ENCODE peak calls at places on chromosomes 5 and 9, in seven cellular contexts. One of them, this sample, is unnamed. For H3K27me3 and H3K4me1, the result is how much of the 10 kb centered on the place peaks cover.

GRCh38 chr5:61048534-61048933 is 103.5 kb downstream of the NDUFAF2 start:
- DNase-seq in MM.1S: no peak
- DNase-seq in GM23248: peak
- DNase-seq in body of pancreas: no peak
- DNase-seq in ovary: no peak
- DNase-seq in mammary epithelial cell: peak
- DNase-seq in neural progenitor cell: no peak
- DNase-seq in this sample: no peak

GRCh38 chr9:3361115-3361514 is 164.7 kb downstream of the RFX3 start:
- DNase-seq in ovary: no peak
- DNase-seq in neural progenitor cell: no peak
- DNase-seq in MM.1S: no peak
- DNase-seq in mammary epithelial cell: no peak
- DNase-seq in GM23248: no peak
- DNase-seq in body of pancreas: no peak
- DNase-seq in this sample: no peak

GRCh38 chr5:56564451-56565223 is 250.7 kb upstream of the MAP3K1 start:
- DNase-seq in GM23248: peak
- DNase-seq in ovary: no peak
- DNase-seq in body of pancreas: no peak
- DNase-seq in mammary epithelial cell: no peak
- DNase-seq in MM.1S: no peak
- DNase-seq in neural progenitor cell: no peak
- DNase-seq in this sample: no peak

GRCh38 chr9:23586906-23587305 is 239.1 kb downstream of the ELAVL2 start:
- DNase-seq in ovary: no peak
- DNase-seq in GM23248: no peak
- DNase-seq in body of pancreas: no peak
- DNase-seq in mammary epithelial cell: no peak
- DNase-seq in MM.1S: peak
- DNase-seq in neural progenitor cell: no peak
- DNase-seq in this sample: no peak

GRCh38 chr5:179244051-179244450 is 101.2 kb downstream of the ADAMTS2 start:
- DNase-seq in ovary: no peak
- DNase-seq in mammary epithelial cell: no peak
- DNase-seq in body of pancreas: no peak
- DNase-seq in neural progenitor cell: no peak
- DNase-seq in MM.1S: no peak
- DNase-seq in GM23248: peak
- DNase-seq in this sample: no peak

GRCh38 chr5:65480306-65480865 is 1.3 kb downstream of the ADAMTS6 start:
- DNase-seq in GM23248: peak
- DNase-seq in mammary epithelial cell: peak
- DNase-seq in ovary: peak
- DNase-seq in neural progenitor cell: peak
- DNase-seq in MM.1S: peak
- DNase-seq in body of pancreas: peak
- DNase-seq in this sample: peak

GRCh38 chr5:43582082-43583005 is 20.6 kb upstream of the NNT start:
- DNase-seq in body of pancreas: no peak
- DNase-seq in GM23248: no peak
- DNase-seq in MM.1S: no peak
- DNase-seq in ovary: no peak
- DNase-seq in mammary epithelial cell: no peak
- DNase-seq in neural progenitor cell: no peak
- DNase-seq in this sample: no peak

GRCh38 chr5:163473613-163474243 is 13.3 kb downstream of the HMMR start:
- DNase-seq in ovary: no peak
- DNase-seq in body of pancreas: no peak
- DNase-seq in mammary epithelial cell: no peak
- DNase-seq in MM.1S: peak
- DNase-seq in neural progenitor cell: no peak
- DNase-seq in GM23248: no peak
- DNase-seq in this sample: peak

GRCh38 chr5:120528609-120529008 is 64.5 kb downstream of the PRR16 start:
- DNase-seq in mammary epithelial cell: no peak
- DNase-seq in body of pancreas: no peak
- DNase-seq in neural progenitor cell: no peak
- DNase-seq in GM23248: peak
- DNase-seq in ovary: no peak
- DNase-seq in MM.1S: no peak
- DNase-seq in this sample: no peak

GRCh38 chr5:59592101-59592500 is 301.4 kb downstream of the PDE4D start:
- DNase-seq in ovary: no peak
- DNase-seq in MM.1S: peak
- DNase-seq in mammary epithelial cell: peak
- DNase-seq in body of pancreas: no peak
- DNase-seq in GM23248: peak
- DNase-seq in neural progenitor cell: no peak
- DNase-seq in this sample: no peak

GRCh38 chr9:136533775-136534157 is 12.1 kb downstream of the NOTCH1 start:
- DNase-seq in ovary: no peak
- DNase-seq in GM23248: no peak
- DNase-seq in MM.1S: no peak
- DNase-seq in mammary epithelial cell: peak
- DNase-seq in body of pancreas: peak
- DNase-seq in neural progenitor cell: no peak
- DNase-seq in this sample: peak

GRCh38 chr5:72848474-72849428 is 32.3 kb downstream of the TNPO1 start:
- DNase-seq in ovary: peak
- DNase-seq in GM23248: peak
- DNase-seq in neural progenitor cell: peak
- DNase-seq in mammary epithelial cell: peak
- DNase-seq in MM.1S: peak
- DNase-seq in body of pancreas: peak
- DNase-seq in this sample: peak

GRCh38 chr5:178422400-178422775 is 167.8 kb downstream of the COL23A1 start:
- DNase-seq in ovary: no peak
- DNase-seq in MM.1S: no peak
- DNase-seq in GM23248: no peak
- DNase-seq in body of pancreas: no peak
- DNase-seq in mammary epithelial cell: no peak
- DNase-seq in neural progenitor cell: no peak
- DNase-seq in this sample: no peak

GRCh38 chr5:112917453-112918005 is 4.5 kb downstream of the REEP5 start:
- DNase-seq in MM.1S: no peak
- DNase-seq in GM23248: peak
- DNase-seq in body of pancreas: no peak
- DNase-seq in neural progenitor cell: peak
- DNase-seq in mammary epithelial cell: no peak
- DNase-seq in ovary: no peak
- DNase-seq in this sample: no peak

GRCh38 chr5:39648539-39649200 is 223.9 kb upstream of the DAB2 start:
- DNase-seq in neural progenitor cell: no peak
- DNase-seq in GM23248: peak
- DNase-seq in body of pancreas: peak
- DNase-seq in mammary epithelial cell: peak
- DNase-seq in ovary: no peak
- DNase-seq in MM.1S: peak
- DNase-seq in this sample: no peak

GRCh38 chr9:3906437-3907213 is 380.8 kb upstream of the RFX3 start:
- DNase-seq in neural progenitor cell: no peak
- DNase-seq in GM23248: peak
- DNase-seq in ovary: no peak
- DNase-seq in body of pancreas: no peak
- DNase-seq in mammary epithelial cell: peak
- DNase-seq in MM.1S: no peak
- DNase-seq in this sample: no peak

GRCh38 chr9:32566770-32567169 is 6.2 kb downstream of the NDUFB6 start:
- DNase-seq in neural progenitor cell: no peak
- DNase-seq in MM.1S: no peak
- DNase-seq in mammary epithelial cell: no peak
- DNase-seq in GM23248: no peak
- DNase-seq in ovary: no peak
- DNase-seq in body of pancreas: no peak
- DNase-seq in this sample: no peak
- H3K4me3 ChIP-seq in neural progenitor cell: no peak
- H3K4me3 ChIP-seq in MM.1S: no peak
- H3K4me3 ChIP-seq in mammary epithelial cell: no peak
- H3K4me3 ChIP-seq in GM23248: no peak
- H3K4me3 ChIP-seq in ovary: no peak
- H3K4me3 ChIP-seq in body of pancreas: no peak
- H3K4me3 ChIP-seq in this sample: no peak

DNA sequence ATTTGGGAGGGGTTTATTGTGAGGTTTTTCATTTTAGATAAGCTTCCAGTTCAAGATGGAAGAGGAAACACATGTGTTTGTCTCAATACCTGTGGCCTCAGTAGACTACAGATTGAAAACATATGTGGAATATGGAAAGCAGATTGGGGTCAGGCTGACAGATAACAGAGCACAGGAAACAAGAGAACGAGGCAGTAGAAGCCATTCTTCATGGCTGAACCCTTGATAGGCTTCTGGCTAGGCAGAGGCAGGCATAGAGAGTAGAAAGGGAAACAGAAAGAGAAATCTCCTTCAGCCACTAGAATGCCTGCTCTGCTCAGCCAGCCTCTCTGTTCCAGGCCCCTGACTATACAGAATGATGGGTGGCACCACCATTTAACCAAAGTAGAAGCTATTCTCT is 152.5 kb downstream of the MUSK start:
- DNase-seq in mammary epithelial cell: no peak
- DNase-seq in body of pancreas: no peak
- DNase-seq in GM23248: no peak
- DNase-seq in ovary: no peak
- DNase-seq in neural progenitor cell: no peak
- DNase-seq in MM.1S: peak
- DNase-seq in this sample: no peak
- H3K27me3 ChIP-seq in mammary epithelial cell: under half
- H3K27me3 ChIP-seq in body of pancreas: under half
- H3K27me3 ChIP-seq in GM23248: under half
- H3K27me3 ChIP-seq in ovary: under half
- H3K27me3 ChIP-seq in neural progenitor cell: under half
- H3K27me3 ChIP-seq in MM.1S: under half
- H3K27me3 ChIP-seq in this sample: under half

DNA sequence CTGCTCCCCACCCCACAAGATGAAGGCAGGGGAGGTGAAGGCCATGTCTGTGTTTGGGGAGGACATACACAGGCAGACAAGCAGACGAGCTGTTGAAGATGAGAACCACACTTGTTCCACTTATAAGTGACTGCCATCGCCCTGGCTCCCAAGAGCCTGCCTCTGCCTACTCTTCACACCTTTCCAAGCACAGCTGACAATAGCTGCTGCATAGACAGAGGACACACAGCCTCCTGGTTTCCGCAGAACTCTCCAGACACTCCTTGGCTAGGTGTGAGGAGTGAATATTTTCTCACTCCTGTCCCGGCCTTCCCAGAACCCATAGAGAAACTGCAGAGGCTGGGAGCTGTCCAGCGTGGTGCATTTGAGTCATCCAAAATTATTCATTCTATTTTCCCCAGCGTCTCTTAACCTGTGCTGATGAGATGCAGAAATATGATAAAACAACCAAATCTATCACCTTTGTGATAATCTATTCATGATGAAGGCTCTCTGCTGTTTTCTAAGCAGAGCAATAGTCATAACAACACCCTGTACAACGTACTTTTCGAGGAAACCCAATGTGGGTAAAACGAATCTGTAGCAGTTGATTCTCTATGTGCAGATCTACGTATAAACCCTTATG is 24.7 kb downstream of the KLF9 start:
- DNase-seq in ovary: no peak
- DNase-seq in mammary epithelial cell: peak
- DNase-seq in neural progenitor cell: peak
- DNase-seq in body of pancreas: no peak
- DNase-seq in MM.1S: no peak
- DNase-seq in GM23248: peak
- DNase-seq in this sample: no peak
- H3K4me1 ChIP-seq in ovary: under half
- H3K4me1 ChIP-seq in mammary epithelial cell: under half
- H3K4me1 ChIP-seq in neural progenitor cell: under half
- H3K4me1 ChIP-seq in body of pancreas: half or more
- H3K4me1 ChIP-seq in MM.1S: under half
- H3K4me1 ChIP-seq in GM23248: under half
- H3K4me1 ChIP-seq in this sample: half or more

GRCh38 chr5:175773534-175774070 is 97.8 kb upstream of the CPLX2 start:
- DNase-seq in mammary epithelial cell: no peak
- DNase-seq in neural progenitor cell: no peak
- DNase-seq in GM23248: no peak
- DNase-seq in ovary: no peak
- DNase-seq in body of pancreas: no peak
- DNase-seq in MM.1S: no peak
- DNase-seq in this sample: no peak
- H3K4me3 ChIP-seq in mammary epithelial cell: no peak
- H3K4me3 ChIP-seq in neural progenitor cell: peak
- H3K4me3 ChIP-seq in GM23248: no peak
- H3K4me3 ChIP-seq in ovary: no peak
- H3K4me3 ChIP-seq in body of pancreas: no peak
- H3K4me3 ChIP-seq in MM.1S: no peak
- H3K4me3 ChIP-seq in this sample: no peak

DNA sequence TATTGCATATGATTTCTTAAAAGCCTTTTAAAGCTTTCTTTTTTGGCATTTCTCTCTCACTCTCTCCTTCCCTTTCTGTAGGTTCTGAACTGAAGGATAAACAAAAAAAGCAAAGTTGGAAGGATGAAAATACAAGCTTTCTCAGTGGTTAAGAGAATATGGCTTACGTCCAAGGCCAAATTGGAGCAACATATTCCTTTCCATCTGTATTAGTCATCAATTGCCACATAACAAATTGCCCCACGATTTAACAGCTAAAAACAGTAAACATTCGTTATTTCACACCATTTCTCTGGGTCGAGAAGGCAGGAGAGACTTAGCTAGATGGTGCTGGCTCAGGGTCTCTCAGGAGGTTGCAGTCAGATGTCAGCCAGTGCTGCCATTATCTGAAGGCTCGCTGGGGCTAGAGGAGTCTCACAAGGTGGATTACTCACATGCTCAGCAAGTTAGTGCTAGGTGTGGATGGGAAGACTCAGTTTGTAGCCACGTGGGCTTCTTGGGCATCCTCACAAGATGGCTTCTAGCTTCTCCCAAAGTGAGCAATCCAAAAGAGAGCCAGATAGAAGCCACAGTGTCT is 2.0 kb upstream of the ROR2 start:
- DNase-seq in GM23248: peak
- DNase-seq in MM.1S: no peak
- DNase-seq in neural progenitor cell: no peak
- DNase-seq in mammary epithelial cell: peak
- DNase-seq in body of pancreas: no peak
- DNase-seq in ovary: no peak
- DNase-seq in this sample: no peak
- H3K27me3 ChIP-seq in GM23248: under half
- H3K27me3 ChIP-seq in MM.1S: under half
- H3K27me3 ChIP-seq in neural progenitor cell: under half
- H3K27me3 ChIP-seq in mammary epithelial cell: under half
- H3K27me3 ChIP-seq in body of pancreas: under half
- H3K27me3 ChIP-seq in ovary: under half
- H3K27me3 ChIP-seq in this sample: under half

GRCh38 chr5:135592312-135593045 is 13.7 kb upstream of the CXCL14 start:
- DNase-seq in neural progenitor cell: no peak
- DNase-seq in body of pancreas: no peak
- DNase-seq in GM23248: no peak
- DNase-seq in mammary epithelial cell: no peak
- DNase-seq in MM.1S: peak
- DNase-seq in ovary: no peak
- DNase-seq in this sample: no peak
- H3K4me1 ChIP-seq in neural progenitor cell: under half
- H3K4me1 ChIP-seq in body of pancreas: under half
- H3K4me1 ChIP-seq in GM23248: under half
- H3K4me1 ChIP-seq in mammary epithelial cell: under half
- H3K4me1 ChIP-seq in MM.1S: under half
- H3K4me1 ChIP-seq in ovary: under half
- H3K4me1 ChIP-seq in this sample: under half

This sample was measured in CD8-positive, alpha-beta memory T cell.